ENCODE peak calls at places on chromosome 13, in eight cellular contexts. Q, W, H, Y, C, E, G and O are unnamed samples.

GRCh38 chr13:49953560-49953959 is 17.4 kb upstream of the SPRYD7 start:
- DNase-seq in Q (no peak), G (no peak), Y (no peak), C (no peak), H (no peak), E (no peak), W (no peak), O (no peak)

GRCh38 chr13:72146816-72147215 is 279.8 kb upstream of the DACH1 start:
- DNase-seq in E (no peak), C (no peak), H (no peak), G (no peak), Q (no peak), Y (no peak), W (no peak), O (no peak)

GRCh38 chr13:75258159-75258782 is 223.7 kb downstream of the TBC1D4 start:
- DNase-seq in G (peak), Q (peak), W (peak), E (peak), H (peak), Y (peak), C (peak), O (no peak)

GRCh38 chr13:41053384-41053826 is 7.9 kb upstream of the WBP4 start:
- DNase-seq in Q (no peak), H (peak), G (no peak), Y (no peak), C (no peak), E (no peak), W (no peak), O (peak)

GRCh38 chr13:46386996-46387851 is at the start of gene RUBCNL:
- DNase-seq in W (no peak), G (no peak), Q (no peak), E (peak), C (peak), Y (peak), H (peak), O (peak)

GRCh38 chr13:105471683-105472082 is 1063.8 kb downstream of the EFNB2 start:
- DNase-seq in C (no peak), Y (no peak), W (no peak), H (no peak), G (no peak), Q (no peak), E (no peak), O (no peak)

GRCh38 chr13:32284927-32285632 is 30.1 kb downstream of the ZAR1L start:
- DNase-seq in Y (peak), W (peak), E (no peak), H (no peak), C (no peak), G (no peak), Q (no peak), O (no peak)

GRCh38 chr13:105220063-105220462 is 1315.4 kb downstream of the EFNB2 start:
- DNase-seq in E (no peak), W (no peak), Q (no peak), H (no peak), C (no peak), Y (no peak), G (no peak), O (no peak)

GRCh38 chr13:109971745-109972090 is 185.3 kb upstream of the IRS2 start:
- DNase-seq in G (no peak), Q (no peak), C (no peak), W (no peak), H (no peak), Y (no peak), E (no peak), O (no peak)

GRCh38 chr13:99985243-99985874 is 3.8 kb downstream of the ZIC2 start:
- DNase-seq in E (no peak), Q (no peak), C (peak), W (no peak), G (no peak), H (no peak), Y (no peak), O (no peak)
- H3K4me3 ChIP-seq in E (no peak), Q (peak), C (peak), W (no peak), G (no peak), H (peak), Y (no peak), O (no peak)

GRCh38 chr13:112686987-112687386 is 2.9 kb upstream of the ATP11A start:
- DNase-seq in Q (no peak), Y (no peak), G (no peak), H (no peak), E (no peak), W (no peak), C (no peak), O (no peak)

GRCh38 chr13:112684041-112684440 is 5.8 kb upstream of the ATP11A start:
- DNase-seq in G (no peak), Y (no peak), H (no peak), W (no peak), Q (no peak), E (no peak), C (no peak), O (no peak)

GRCh38 chr13:112684444-112684843 is 5.4 kb upstream of the ATP11A start:
- DNase-seq in C (no peak), Y (no peak), W (no peak), G (no peak), Q (no peak), E (no peak), H (no peak), O (no peak)

GRCh38 chr13:112686364-112686763 is 3.5 kb upstream of the ATP11A start:
- DNase-seq in G (no peak), C (no peak), W (no peak), Q (no peak), E (no peak), H (no peak), Y (no peak), O (no peak)

GRCh38 chr13:112685856-112686255 is 4.0 kb upstream of the ATP11A start:
- DNase-seq in W (no peak), G (no peak), E (no peak), C (no peak), H (no peak), Y (no peak), Q (no peak), O (no peak)
- TF ChIP-seq REST in W (no peak), G (no peak), E (no peak), C (no peak), H (no peak), Y (no peak), Q (no peak), O (no peak)

DNA sequence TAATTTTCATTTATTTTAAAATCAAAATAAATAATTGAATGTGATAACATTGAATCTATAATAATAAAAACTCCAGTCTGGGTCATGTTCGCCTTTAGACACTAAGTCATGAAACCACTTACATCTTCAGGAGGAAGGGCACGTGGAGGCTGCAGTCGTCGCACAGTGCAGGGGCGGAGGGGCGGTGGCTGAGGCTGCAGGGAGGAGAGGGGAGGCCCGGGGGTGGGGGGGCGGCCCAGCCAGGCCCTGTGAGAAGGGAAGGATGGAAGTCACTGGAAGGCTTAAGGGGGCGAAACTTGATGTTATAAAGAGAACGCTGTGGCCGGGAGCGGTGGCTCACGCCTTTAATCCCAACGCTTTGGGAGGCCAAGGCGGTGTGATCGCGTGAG is 14.9 kb upstream of the LATS2 start:
- DNase-seq in H (no peak), G (no peak), C (peak), Q (no peak), W (no peak), E (no peak), Y (no peak), O (no peak)
- H3K4me3 ChIP-seq in H (peak), G (no peak), C (peak), Q (no peak), W (no peak), E (no peak), Y (no peak), O (no peak)

GRCh38 chr13:48412881-48413351 is at the start of gene LPAR6:
- DNase-seq in E (no peak), W (peak), Y (no peak), C (peak), H (peak), Q (no peak), G (no peak), O (no peak)
- TF ChIP-seq REST in E (no peak), W (no peak), Y (no peak), C (no peak), H (no peak), Q (no peak), G (no peak), O (no peak)

GRCh38 chr13:39385621-39386231 is 217.3 kb downstream of the LHFPL6 start:
- DNase-seq in G (no peak), W (no peak), C (peak), H (no peak), Q (no peak), Y (no peak), E (no peak), O (no peak)
- H3K4me3 ChIP-seq in G (no peak), W (no peak), C (no peak), H (no peak), Q (no peak), Y (no peak), E (no peak), O (no peak)

DNA sequence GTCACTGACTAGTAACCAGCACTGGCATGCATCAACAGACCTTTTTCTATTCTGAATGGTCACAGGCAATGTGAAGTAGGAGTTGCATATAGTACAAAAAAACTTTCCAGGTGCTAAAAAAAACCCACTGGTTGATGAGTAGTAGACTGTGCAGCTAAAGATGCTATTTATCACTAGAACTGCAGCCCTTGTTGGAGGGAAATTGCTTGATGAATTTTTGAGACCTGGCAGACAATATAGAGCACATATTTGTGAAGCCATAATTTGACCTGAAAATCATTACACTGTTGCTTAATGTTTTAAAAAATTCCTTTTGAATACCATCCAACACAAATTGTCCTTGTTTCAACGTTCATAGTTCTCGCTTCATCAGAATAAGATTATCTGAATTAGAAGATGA is 441.0 kb downstream of the KLF12 start:
- DNase-seq in E (no peak), C (no peak), W (no peak), G (no peak), Q (no peak), Y (no peak), H (no peak), O (no peak)
- TF ChIP-seq REST in E (no peak), C (no peak), W (no peak), G (no peak), Q (no peak), Y (no peak), H (no peak), O (no peak)

GRCh38 chr13:21259571-21260455 is 83.4 kb downstream of the MRPL57 start:
- DNase-seq in Q (no peak), E (no peak), C (peak), H (no peak), Y (no peak), G (no peak), W (no peak), O (no peak)
- H3K4me3 ChIP-seq in Q (no peak), E (no peak), C (no peak), H (no peak), Y (no peak), G (no peak), W (no peak), O (no peak)

GRCh38 chr13:94966380-94966779 is 254.0 kb upstream of the SOX21 start:
- DNase-seq in G (no peak), E (peak), Q (no peak), W (no peak), Y (no peak), C (no peak), H (no peak), O (no peak)

GRCh38 chr13:94972262-94972661 is 259.9 kb upstream of the SOX21 start:
- DNase-seq in C (no peak), Q (no peak), Y (no peak), G (no peak), H (no peak), E (no peak), W (no peak), O (no peak)

GRCh38 chr13:94968757-94969086 is 256.4 kb upstream of the SOX21 start:
- DNase-seq in G (no peak), H (no peak), E (no peak), Q (no peak), W (no peak), Y (no peak), C (no peak), O (no peak)

GRCh38 chr13:94967183-94968039 is 255.1 kb upstream of the SOX21 start:
- DNase-seq in H (peak), Q (no peak), E (peak), G (peak), W (no peak), Y (no peak), C (peak), O (no peak)

DNA sequence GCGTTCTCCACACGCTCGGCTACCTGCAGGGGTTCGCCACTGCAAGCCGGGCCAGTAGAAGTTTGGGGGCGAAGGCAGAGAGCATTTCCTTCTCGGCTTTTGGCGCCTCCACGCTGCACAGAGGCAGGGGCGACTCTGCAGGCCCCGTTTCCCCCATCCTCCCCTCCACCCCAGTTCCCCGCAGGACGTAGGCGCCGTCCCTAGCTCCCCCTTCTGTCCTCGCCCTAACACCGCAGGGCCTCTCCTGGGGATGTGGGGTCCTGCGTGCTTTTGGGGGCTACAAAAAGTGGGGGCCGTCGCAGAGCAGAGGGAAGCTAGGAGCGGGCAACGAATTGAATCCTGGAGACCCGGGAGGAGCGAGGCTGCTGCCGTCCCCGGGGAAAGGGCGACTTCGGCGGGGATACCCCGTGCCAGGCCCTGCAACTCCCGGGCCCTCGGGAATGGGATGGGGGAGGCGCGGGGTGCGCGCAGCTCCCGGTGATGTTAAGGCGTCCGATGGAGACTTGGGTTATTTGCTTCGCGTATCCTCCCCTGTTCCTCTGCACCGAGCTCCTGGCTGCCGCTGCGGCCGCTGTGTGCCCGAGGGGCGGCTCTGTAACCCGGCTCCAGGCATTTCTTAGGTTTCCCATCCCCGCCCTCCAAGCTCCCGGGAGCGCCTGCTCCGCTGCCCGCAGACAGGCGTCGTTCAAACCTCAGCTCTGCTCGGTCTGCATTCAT is 255.9 kb upstream of the SOX21 start:
- DNase-seq in W (no peak), Y (no peak), Q (no peak), H (peak), G (no peak), C (peak), E (peak), O (no peak)
- TF ChIP-seq REST in W (no peak), Y (no peak), Q (no peak), H (no peak), G (no peak), C (no peak), E (no peak), O (no peak)